ENCODE peak calls at places on chromosomes 4 and X, in four cellular contexts. One of them, this sample, is unnamed.

GRCh38 chr4:46844325-46844917 is 64.6 kb downstream of the COX7B2 start:
- DNase-seq in HL-60: peak
- DNase-seq in K562: peak
- DNase-seq in GM12878: peak
- DNase-seq in this sample: no peak

GRCh38 chr4:149997881-149998421 is 80.3 kb upstream of the DCLK2 start:
- DNase-seq in HL-60: no peak
- DNase-seq in GM12878: no peak
- DNase-seq in K562: no peak
- DNase-seq in this sample: no peak

GRCh38 chrX:44908198-44908597 is 35.2 kb downstream of the KDM6A start:
- DNase-seq in GM12878: no peak
- DNase-seq in K562: no peak
- DNase-seq in HL-60: no peak
- DNase-seq in this sample: no peak

GRCh38 chrX:46739736-46740135 is 19.2 kb downstream of the SLC9A7 start:
- DNase-seq in GM12878: no peak
- DNase-seq in K562: no peak
- DNase-seq in HL-60: no peak
- DNase-seq in this sample: no peak

GRCh38 chr4:23324291-23324690 is 565.6 kb downstream of the PPARGC1A start:
- DNase-seq in GM12878: no peak
- DNase-seq in K562: no peak
- DNase-seq in HL-60: no peak
- DNase-seq in this sample: no peak

GRCh38 chr4:66575024-66575696 is 904.9 kb upstream of the EPHA5 start:
- DNase-seq in K562: no peak
- DNase-seq in GM12878: no peak
- DNase-seq in HL-60: no peak
- DNase-seq in this sample: no peak

GRCh38 chr4:123554263-123554662 is 157.7 kb downstream of the SPRY1 start:
- DNase-seq in GM12878: no peak
- DNase-seq in K562: no peak
- DNase-seq in HL-60: no peak
- DNase-seq in this sample: no peak

GRCh38 chr4:147586637-147587036 is 30.6 kb upstream of the TMEM184C start:
- DNase-seq in GM12878: peak
- DNase-seq in K562: no peak
- DNase-seq in HL-60: no peak
- DNase-seq in this sample: peak

GRCh38 chr4:81465668-81466357 is 5.9 kb downstream of the RASGEF1B start:
- DNase-seq in K562: no peak
- DNase-seq in HL-60: no peak
- DNase-seq in GM12878: no peak
- DNase-seq in this sample: no peak

GRCh38 chr4:1204828-1205591 is 32.6 kb upstream of the SPON2 start:
- DNase-seq in GM12878: no peak
- DNase-seq in HL-60: no peak
- DNase-seq in K562: no peak
- DNase-seq in this sample: no peak

GRCh38 chrX:53362439-53362838 is 60.0 kb downstream of the SMC1A start:
- DNase-seq in HL-60: peak
- DNase-seq in GM12878: no peak
- DNase-seq in K562: no peak
- DNase-seq in this sample: no peak

GRCh38 chrX:13250831-13251612 is 68.8 kb downstream of the ATXN3L start:
- DNase-seq in GM12878: no peak
- DNase-seq in HL-60: peak
- DNase-seq in K562: peak
- DNase-seq in this sample: no peak

GRCh38 chr4:95548738-95549245 is at the start of gene UNC5C:
- DNase-seq in K562: no peak
- DNase-seq in GM12878: no peak
- DNase-seq in HL-60: peak
- DNase-seq in this sample: no peak

GRCh38 chrX:97266406-97267121 is 382.9 kb downstream of the RPA4 start:
- DNase-seq in GM12878: no peak
- DNase-seq in HL-60: no peak
- DNase-seq in K562: no peak
- DNase-seq in this sample: no peak

GRCh38 chrX:149903889-149904748 is 23.1 kb downstream of the MAGEA8 start:
- DNase-seq in GM12878: peak
- DNase-seq in HL-60: no peak
- DNase-seq in K562: peak
- DNase-seq in this sample: no peak

GRCh38 chr4:84498203-84499026 is 677 bp downstream of the NKX6-1 start:
- DNase-seq in K562: no peak
- DNase-seq in GM12878: no peak
- DNase-seq in HL-60: no peak
- DNase-seq in this sample: no peak

GRCh38 chrX:19839770-19840254 is 47.6 kb downstream of the SH3KBP1 start:
- DNase-seq in K562: no peak
- DNase-seq in HL-60: no peak
- DNase-seq in GM12878: peak
- DNase-seq in this sample: no peak

GRCh38 chr4:19675172-19675811 is 576.4 kb upstream of the SLIT2 start:
- DNase-seq in HL-60: no peak
- DNase-seq in GM12878: no peak
- DNase-seq in K562: no peak
- DNase-seq in this sample: no peak

GRCh38 chr4:89897867-89898266 is 3.2 kb downstream of the MMRN1 start:
- DNase-seq in HL-60: no peak
- DNase-seq in GM12878: no peak
- DNase-seq in K562: no peak
- DNase-seq in this sample: no peak

GRCh38 chr4:156763511-156763910 is 208.1 kb downstream of the PDGFC start:
- DNase-seq in GM12878: no peak
- DNase-seq in K562: no peak
- DNase-seq in HL-60: no peak
- DNase-seq in this sample: no peak

GRCh38 chr4:109009909-109010308 is 247.1 kb upstream of the ETNPPL start:
- DNase-seq in K562: no peak
- DNase-seq in HL-60: no peak
- DNase-seq in GM12878: no peak
- DNase-seq in this sample: no peak

GRCh38 chrX:41664307-41665299 is 24.2 kb upstream of the GPR34 start:
- DNase-seq in K562: no peak
- DNase-seq in HL-60: no peak
- DNase-seq in GM12878: no peak
- DNase-seq in this sample: no peak

GRCh38 chr4:38531126-38531737 is 132.8 kb upstream of the KLF3 start:
- DNase-seq in K562: no peak
- DNase-seq in GM12878: no peak
- DNase-seq in HL-60: no peak
- DNase-seq in this sample: no peak

GRCh38 chrX:40849906-40850672 is 114.7 kb upstream of the MED14 start:
- DNase-seq in HL-60: no peak
- DNase-seq in GM12878: no peak
- DNase-seq in K562: no peak
- DNase-seq in this sample: no peak

GRCh38 chrX:151227637-151228036 is 51.3 kb downstream of the GPR50 start:
- DNase-seq in GM12878: no peak
- DNase-seq in HL-60: no peak
- DNase-seq in K562: no peak
- DNase-seq in this sample: no peak

GRCh38 chr4:123505077-123505456 is 108.5 kb downstream of the SPRY1 start:
- DNase-seq in HL-60: no peak
- DNase-seq in K562: no peak
- DNase-seq in GM12878: no peak
- DNase-seq in this sample: no peak

GRCh38 chrX:110045988-110046387 is 43.1 kb downstream of the TMEM164 start:
- DNase-seq in HL-60: no peak
- DNase-seq in GM12878: no peak
- DNase-seq in K562: no peak
- DNase-seq in this sample: no peak

GRCh38 chr4:47716017-47716416 is 121.8 kb downstream of the CORIN start:
- DNase-seq in K562: no peak
- DNase-seq in HL-60: no peak
- DNase-seq in GM12878: no peak
- DNase-seq in this sample: no peak

GRCh38 chrX:69024931-69025330 is 140.3 kb downstream of the PJA1 start:
- DNase-seq in GM12878: no peak
- DNase-seq in HL-60: no peak
- DNase-seq in K562: no peak
- DNase-seq in this sample: no peak

GRCh38 chrX:97398030-97398551 is 514.4 kb downstream of the RPA4 start:
- DNase-seq in HL-60: no peak
- DNase-seq in GM12878: peak
- DNase-seq in K562: no peak
- DNase-seq in this sample: no peak

GRCh38 chr4:10457255-10457801 is at the start of gene ZNF518B:
- DNase-seq in HL-60: peak
- DNase-seq in K562: peak
- DNase-seq in GM12878: no peak
- DNase-seq in this sample: peak

GRCh38 chr4:82687531-82687930 is 111.1 kb downstream of the SCD5 start:
- DNase-seq in HL-60: no peak
- DNase-seq in GM12878: peak
- DNase-seq in K562: no peak
- DNase-seq in this sample: no peak

GRCh38 chrX:46913710-46914109 is 1.5 kb downstream of the JADE3 start:
- DNase-seq in K562: no peak
- DNase-seq in GM12878: no peak
- DNase-seq in HL-60: peak
- DNase-seq in this sample: no peak

GRCh38 chr4:1113311-1114009 is at the start of gene RNF212:
- DNase-seq in GM12878: no peak
- DNase-seq in HL-60: no peak
- DNase-seq in K562: no peak
- DNase-seq in this sample: no peak

GRCh38 chrX:71671043-71671829 is 3.9 kb downstream of the LOC101059915 start:
- DNase-seq in GM12878: no peak
- DNase-seq in HL-60: peak
- DNase-seq in K562: no peak
- DNase-seq in this sample: no peak

GRCh38 chr4:217891-218290 is 87.4 kb downstream of the ZNF732 start:
- DNase-seq in K562: no peak
- DNase-seq in GM12878: no peak
- DNase-seq in HL-60: no peak
- DNase-seq in this sample: no peak

GRCh38 chrX:129659861-129660260 is 5.1 kb upstream of the APLN start:
- DNase-seq in K562: no peak
- DNase-seq in HL-60: no peak
- DNase-seq in GM12878: no peak
- DNase-seq in this sample: no peak

GRCh38 chr4:185554243-185555126 is 19.2 kb upstream of the PDLIM3 start:
- DNase-seq in K562: no peak
- DNase-seq in GM12878: no peak
- DNase-seq in HL-60: no peak
- DNase-seq in this sample: no peak
- TF ChIP-seq POLR2AphosphoS5 in K562: no peak
- TF ChIP-seq POLR2AphosphoS5 in GM12878: no peak
- TF ChIP-seq POLR2AphosphoS5 in HL-60: no peak
- TF ChIP-seq POLR2AphosphoS5 in this sample: no peak

GRCh38 chr4:140092094-140092820 is 61.7 kb downstream of the MAML3 start:
- DNase-seq in GM12878: no peak
- DNase-seq in K562: no peak
- DNase-seq in HL-60: peak
- DNase-seq in this sample: no peak
- TF ChIP-seq SPI1 in GM12878: no peak
- TF ChIP-seq SPI1 in K562: no peak
- TF ChIP-seq SPI1 in HL-60: no peak
- TF ChIP-seq SPI1 in this sample: no peak

GRCh38 chrX:135481696-135482179 is 38.7 kb upstream of the INTS6L start:
- DNase-seq in HL-60: no peak
- DNase-seq in GM12878: no peak
- DNase-seq in K562: no peak
- DNase-seq in this sample: no peak
- TF ChIP-seq POLR2AphosphoS5 in HL-60: no peak
- TF ChIP-seq POLR2AphosphoS5 in GM12878: no peak
- TF ChIP-seq POLR2AphosphoS5 in K562: no peak
- TF ChIP-seq POLR2AphosphoS5 in this sample: no peak

GRCh38 chr4:53618321-53618720 is 27.0 kb upstream of the LNX1 start:
- DNase-seq in K562: no peak
- DNase-seq in HL-60: no peak
- DNase-seq in GM12878: no peak
- DNase-seq in this sample: no peak

GRCh38 chr4:53617101-53617680 is 25.9 kb upstream of the LNX1 start:
- DNase-seq in K562: no peak
- DNase-seq in HL-60: no peak
- DNase-seq in GM12878: no peak
- DNase-seq in this sample: no peak

GRCh38 chr4:53613428-53613827 is 22.1 kb upstream of the LNX1 start:
- DNase-seq in HL-60: no peak
- DNase-seq in GM12878: no peak
- DNase-seq in K562: no peak
- DNase-seq in this sample: no peak

GRCh38 chr4:53614616-53615015 is 23.3 kb upstream of the LNX1 start:
- DNase-seq in GM12878: no peak
- DNase-seq in HL-60: no peak
- DNase-seq in K562: no peak
- DNase-seq in this sample: no peak

DNA sequence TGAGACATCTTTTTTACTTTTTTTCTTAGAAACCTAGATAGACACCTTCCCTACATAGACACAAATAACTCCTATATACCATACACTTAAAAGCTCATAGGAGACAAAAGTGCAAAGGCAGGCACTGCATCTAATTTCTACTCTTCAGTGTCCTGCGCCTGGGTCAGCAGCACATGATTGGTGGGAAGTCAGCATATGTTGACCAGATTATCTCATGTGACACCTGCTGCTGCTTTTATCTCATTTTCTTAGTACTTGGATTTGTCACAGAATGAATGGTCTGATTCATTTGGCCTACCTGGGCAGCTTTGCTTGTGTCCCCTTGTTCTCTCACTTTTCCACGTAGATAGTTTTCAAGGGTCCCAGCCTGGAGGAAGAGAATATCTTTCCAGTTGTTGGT is 24.9 kb upstream of the LNX1 start:
- DNase-seq in HL-60: no peak
- DNase-seq in GM12878: no peak
- DNase-seq in K562: no peak
- DNase-seq in this sample: no peak
- TF ChIP-seq SPI1 in HL-60: no peak
- TF ChIP-seq SPI1 in GM12878: no peak
- TF ChIP-seq SPI1 in K562: no peak
- TF ChIP-seq SPI1 in this sample: no peak

GRCh38 chr4:68864438-68865177 is 48.8 kb downstream of the UGT2B10 start:
- DNase-seq in K562: peak
- DNase-seq in HL-60: peak
- DNase-seq in GM12878: no peak
- DNase-seq in this sample: no peak
- TF ChIP-seq POLR2AphosphoS5 in K562: peak
- TF ChIP-seq POLR2AphosphoS5 in HL-60: peak
- TF ChIP-seq POLR2AphosphoS5 in GM12878: no peak
- TF ChIP-seq POLR2AphosphoS5 in this sample: no peak

GRCh38 chr4:159564615-159565014 is 461.7 kb downstream of the RAPGEF2 start:
- DNase-seq in HL-60: no peak
- DNase-seq in K562: no peak
- DNase-seq in GM12878: no peak
- DNase-seq in this sample: no peak
- TF ChIP-seq SPI1 in HL-60: no peak
- TF ChIP-seq SPI1 in K562: no peak
- TF ChIP-seq SPI1 in GM12878: no peak
- TF ChIP-seq SPI1 in this sample: no peak

This sample was measured in GM12891.